ENCODE peak calls at places on chromosomes 11 and 22, in nine cellular contexts. T, E, M, Y, Z, I, F, V and U are unnamed samples.

GRCh38 chr11:115930276-115930675 is 426.1 kb upstream of the CADM1 start:
- DNase-seq in Y (no peak), E (no peak), Z (no peak), T (no peak), M (no peak), V (no peak), F (no peak), I (no peak), U (no peak)

GRCh38 chr11:68012843-68013610 is 2.9 kb downstream of the ALDH3B1 start:
- DNase-seq in Z (peak), M (no peak), E (peak), Y (no peak), F (peak), I (no peak), T (no peak), V (peak), U (peak)

GRCh38 chr11:78790784-78791183 is 216.1 kb upstream of the NARS2 start:
- DNase-seq in M (no peak), Y (no peak), F (no peak), V (no peak), T (no peak), E (no peak), Z (no peak), I (no peak), U (no peak)

GRCh38 chr11:47669856-47670255 is 27.5 kb upstream of the MTCH2 start:
- DNase-seq in Y (no peak), M (no peak), E (no peak), Z (no peak), I (no peak), F (no peak), V (no peak), T (no peak), U (no peak)

GRCh38 chr22:36365020-36365411 is 22.8 kb downstream of the MYH9 start:
- DNase-seq in I (no peak), M (peak), E (peak), F (peak), V (no peak), Y (peak), T (no peak), Z (no peak), U (peak)

GRCh38 chr11:130646881-130647280 is 198.4 kb downstream of the ADAMTS15 start:
- DNase-seq in F (no peak), E (no peak), I (no peak), V (no peak), Y (no peak), Z (no peak), M (no peak), T (no peak), U (no peak)

GRCh38 chr11:11163256-11163655 is 189.8 kb downstream of the CSNK2A3 start:
- DNase-seq in Y (no peak), Z (no peak), M (no peak), F (no peak), I (peak), T (no peak), E (peak), V (no peak), U (no peak)

GRCh38 chr11:95507794-95508193 is 276.8 kb upstream of the SESN3 start:
- DNase-seq in V (no peak), T (no peak), M (no peak), I (no peak), Z (no peak), E (no peak), Y (no peak), F (no peak), U (no peak)

GRCh38 chr11:34719303-34719848 is 98.5 kb downstream of the EHF start:
- DNase-seq in V (no peak), I (no peak), M (no peak), Z (no peak), E (no peak), Y (no peak), F (no peak), T (no peak), U (no peak)

GRCh38 chr11:108647701-108648527 is 17.0 kb upstream of the DDX10 start:
- DNase-seq in M (peak), Y (peak), F (peak), V (no peak), I (peak), Z (peak), T (peak), E (no peak), U (peak)

GRCh38 chr22:45091254-45091854 is 72.4 kb upstream of the NUP50 start:
- DNase-seq in F (no peak), I (peak), Y (no peak), V (no peak), T (peak), Z (peak), M (no peak), E (no peak), U (no peak)

GRCh38 chr11:67584881-67585873 is 1.6 kb downstream of the GSTP1 start:
- DNase-seq in E (no peak), M (no peak), Y (peak), T (no peak), I (no peak), Z (no peak), V (no peak), F (no peak), U (no peak)

GRCh38 chr22:48319321-48320047 is 1508.2 kb downstream of the BRD1 start:
- DNase-seq in M (no peak), V (no peak), F (no peak), Y (no peak), E (peak), T (peak), Z (peak), I (no peak), U (no peak)

GRCh38 chr22:33513388-33514336 is 406.6 kb downstream of the LARGE1 start:
- DNase-seq in F (no peak), Z (no peak), M (no peak), I (no peak), V (no peak), T (no peak), Y (no peak), E (no peak), U (no peak)

GRCh38 chr22:28935140-28935539 is 51.8 kb downstream of the ZNRF3 start:
- DNase-seq in I (no peak), V (no peak), Y (no peak), T (no peak), M (no peak), F (no peak), E (no peak), Z (no peak), U (no peak)

GRCh38 chr11:23859087-23859486 is 637.8 kb upstream of the LUZP2 start:
- DNase-seq in E (no peak), V (no peak), T (no peak), M (no peak), I (no peak), F (no peak), Y (no peak), Z (no peak), U (no peak)

GRCh38 chr11:75302346-75302745 is 49.1 kb downstream of the ARRB1 start:
- DNase-seq in T (no peak), F (no peak), V (no peak), M (no peak), E (peak), Z (no peak), I (no peak), Y (peak), U (no peak)

GRCh38 chr11:118088531-118088930 is 1.8 kb upstream of the SMIM35 start:
- DNase-seq in V (no peak), Z (peak), F (no peak), E (no peak), I (no peak), Y (no peak), M (no peak), T (peak), U (no peak)

GRCh38 chr11:27700351-27701261 is at the start of gene BDNF:
- DNase-seq in T (peak), F (no peak), I (peak), E (no peak), Z (peak), V (no peak), Y (no peak), M (no peak), U (no peak)

GRCh38 chr11:4704054-4704789 is at the start of gene MMP26:
- DNase-seq in M (no peak), F (no peak), Y (no peak), I (peak), Z (no peak), V (no peak), E (no peak), T (no peak), U (no peak)

GRCh38 chr11:28983780-28984179 is 875.6 kb downstream of the METTL15 start:
- DNase-seq in F (no peak), Y (no peak), V (no peak), T (no peak), M (no peak), E (no peak), Z (no peak), I (no peak), U (no peak)

GRCh38 chr11:46898396-46899095 is 19.8 kb downstream of the LRP4 start:
- DNase-seq in V (no peak), T (no peak), Z (no peak), I (peak), E (no peak), F (no peak), M (no peak), Y (no peak), U (no peak)

GRCh38 chr11:64090811-64091516 is 55.2 kb downstream of the FLRT1 start:
- DNase-seq in E (no peak), T (no peak), F (no peak), Z (no peak), M (no peak), I (peak), V (no peak), Y (peak), U (no peak)

GRCh38 chr11:47004595-47005033 is 68.1 kb downstream of the CSTPP1 start:
- DNase-seq in F (peak), I (no peak), M (no peak), T (peak), Y (peak), E (no peak), V (peak), Z (peak), U (peak)

GRCh38 chr22:50051930-50052329 is 6.2 kb downstream of the TTLL8 start:
- DNase-seq in Z (no peak), E (peak), M (no peak), T (no peak), F (no peak), I (no peak), V (no peak), Y (no peak), U (no peak)

GRCh38 chr11:530960-531825 is 4.2 kb downstream of the HRAS start:
- DNase-seq in Y (no peak), Z (no peak), T (peak), E (peak), I (peak), M (no peak), V (no peak), F (no peak), U (no peak)

GRCh38 chr11:44371706-44372105 is 61.8 kb upstream of the ALX4 start:
- DNase-seq in I (no peak), V (no peak), T (no peak), M (no peak), F (no peak), E (no peak), Y (no peak), Z (no peak), U (no peak)

GRCh38 chr11:64233913-64234839 is at the start of gene VEGFB:
- DNase-seq in Z (peak), I (peak), V (peak), M (peak), T (peak), E (peak), F (no peak), Y (peak), U (no peak)

GRCh38 chr22:20957691-20958440 is 9.2 kb upstream of the AIFM3 start:
- DNase-seq in T (peak), Y (no peak), Z (peak), M (no peak), V (no peak), F (no peak), I (peak), E (no peak), U (no peak)

GRCh38 chr11:45096636-45097035 is 49.8 kb upstream of the PRDM11 start:
- DNase-seq in F (no peak), E (no peak), Y (no peak), I (peak), V (no peak), T (no peak), Z (no peak), M (no peak), U (no peak)

GRCh38 chr11:88384678-88385015 is 47.1 kb upstream of the CTSC start:
- DNase-seq in Y (no peak), F (no peak), M (no peak), V (no peak), I (no peak), E (no peak), T (no peak), Z (no peak), U (no peak)

GRCh38 chr11:9138612-9139579 is 47.5 kb upstream of the SCUBE2 start:
- DNase-seq in T (no peak), I (no peak), V (no peak), Z (no peak), M (peak), F (peak), Y (peak), E (no peak), U (peak)

GRCh38 chr11:70229737-70230136 is 26.6 kb downstream of the FADD start:
- DNase-seq in T (no peak), I (no peak), E (no peak), F (no peak), Z (no peak), V (no peak), Y (no peak), M (no peak), U (no peak)

GRCh38 chr22:43501951-43502874 is 90.4 kb downstream of the MPPED1 start:
- DNase-seq in I (no peak), Z (no peak), V (no peak), E (no peak), T (no peak), M (no peak), F (no peak), Y (no peak), U (no peak)

GRCh38 chr11:114060402-114061052 is 1.0 kb downstream of the ZBTB16 start:
- DNase-seq in M (no peak), E (peak), T (peak), Y (no peak), F (no peak), I (peak), V (no peak), Z (peak), U (no peak)

GRCh38 chr11:103085758-103086365 is 6.1 kb downstream of the DCUN1D5 start:
- DNase-seq in M (no peak), E (no peak), V (no peak), I (no peak), Z (no peak), F (no peak), Y (no peak), T (no peak), U (no peak)

GRCh38 chr11:14577835-14578529 is 57.8 kb upstream of the PSMA1 start:
- DNase-seq in I (no peak), M (peak), Z (no peak), T (no peak), V (no peak), F (no peak), Y (no peak), E (no peak), U (no peak)
- H3K4me3 ChIP-seq in I (no peak), M (no peak), Z (no peak), T (no peak), V (no peak), F (no peak), Y (no peak), E (no peak), U (no peak)

DNA sequence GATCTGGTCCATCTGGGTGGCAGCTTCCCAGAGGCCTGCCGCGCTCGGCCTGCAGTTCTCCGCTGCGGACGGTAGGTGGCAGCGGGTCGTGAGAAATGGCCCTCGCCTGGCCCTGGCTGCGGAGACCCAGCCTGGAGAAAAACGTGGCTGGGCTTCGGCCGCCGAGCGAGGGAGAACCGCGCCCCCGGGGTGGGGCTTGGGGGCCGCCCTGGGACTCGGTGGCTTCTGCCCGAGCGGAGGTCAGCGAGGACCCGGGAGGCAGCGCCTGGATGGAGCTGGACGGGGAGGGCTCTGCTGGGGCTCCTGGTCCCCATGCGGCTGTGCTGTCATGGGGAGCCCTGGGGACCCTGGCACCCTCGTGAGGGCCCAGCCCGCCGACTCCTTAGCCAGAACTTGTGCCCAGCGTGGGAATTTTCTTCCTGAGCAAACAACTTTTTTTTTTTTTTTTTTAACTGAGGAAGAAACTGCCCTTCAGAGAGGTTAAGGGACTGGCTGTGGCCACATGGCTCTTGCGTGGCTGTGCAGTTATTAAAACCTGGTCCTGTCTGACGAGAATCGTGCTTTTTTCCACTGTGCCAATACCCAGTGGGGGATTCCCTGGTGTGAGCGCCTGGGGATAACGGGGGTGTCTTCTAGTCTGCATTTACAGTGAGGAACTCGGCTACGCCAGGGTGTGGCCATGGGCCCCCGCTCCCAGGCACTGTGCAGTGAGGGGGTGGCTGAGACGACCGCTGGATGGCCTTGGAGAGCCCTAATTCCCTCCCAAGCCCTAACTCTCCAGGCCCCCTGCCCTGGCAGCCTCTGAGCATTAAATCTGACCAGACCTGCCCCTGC is 535.6 kb downstream of the INSC start:
- DNase-seq in V (peak), Y (peak), F (peak), Z (peak), E (peak), I (peak), T (peak), M (peak), U (peak)
- H3K4me3 ChIP-seq in V (peak), Y (no peak), F (peak), Z (no peak), E (peak), I (no peak), T (peak), M (no peak), U (peak)

GRCh38 chr11:83033367-83033766 is 38.3 kb downstream of the RAB30 start:
- DNase-seq in M (no peak), E (no peak), T (no peak), Z (no peak), F (no peak), I (no peak), Y (no peak), V (no peak), U (no peak)
- H3K4me3 ChIP-seq in M (no peak), E (peak), T (no peak), Z (no peak), F (no peak), I (peak), Y (no peak), V (peak), U (peak)

GRCh38 chr11:86742436-86742805 is 57.9 kb upstream of the PRSS23 start:
- DNase-seq in T (no peak), Z (no peak), Y (no peak), F (no peak), V (no peak), M (no peak), E (no peak), I (no peak), U (no peak)
- H3K4me3 ChIP-seq in T (no peak), Z (no peak), Y (no peak), F (no peak), V (no peak), M (no peak), E (no peak), I (no peak), U (no peak)

GRCh38 chr11:62444271-62444833 is 25.5 kb downstream of the SCGB1A1 start:
- DNase-seq in I (peak), Z (peak), F (peak), Y (no peak), V (peak), M (no peak), T (peak), E (peak), U (no peak)
- H3K4me3 ChIP-seq in I (no peak), Z (no peak), F (peak), Y (no peak), V (peak), M (no peak), T (peak), E (peak), U (peak)

GRCh38 chr11:2809854-2810253 is 75.7 kb downstream of the CDKN1C start:
- DNase-seq in Z (no peak), F (no peak), E (no peak), M (no peak), Y (no peak), T (no peak), I (peak), V (no peak), U (no peak)
- H3K4me3 ChIP-seq in Z (no peak), F (no peak), E (no peak), M (no peak), Y (no peak), T (no peak), I (no peak), V (no peak), U (no peak)

GRCh38 chr22:23700706-23701105 is 9.9 kb downstream of the RGL4 start:
- DNase-seq in I (no peak), V (no peak), M (no peak), E (no peak), T (no peak), Z (no peak), F (no peak), Y (no peak), U (no peak)
- H3K4me3 ChIP-seq in I (no peak), V (no peak), M (no peak), E (no peak), T (no peak), Z (no peak), F (no peak), Y (no peak), U (no peak)

DNA sequence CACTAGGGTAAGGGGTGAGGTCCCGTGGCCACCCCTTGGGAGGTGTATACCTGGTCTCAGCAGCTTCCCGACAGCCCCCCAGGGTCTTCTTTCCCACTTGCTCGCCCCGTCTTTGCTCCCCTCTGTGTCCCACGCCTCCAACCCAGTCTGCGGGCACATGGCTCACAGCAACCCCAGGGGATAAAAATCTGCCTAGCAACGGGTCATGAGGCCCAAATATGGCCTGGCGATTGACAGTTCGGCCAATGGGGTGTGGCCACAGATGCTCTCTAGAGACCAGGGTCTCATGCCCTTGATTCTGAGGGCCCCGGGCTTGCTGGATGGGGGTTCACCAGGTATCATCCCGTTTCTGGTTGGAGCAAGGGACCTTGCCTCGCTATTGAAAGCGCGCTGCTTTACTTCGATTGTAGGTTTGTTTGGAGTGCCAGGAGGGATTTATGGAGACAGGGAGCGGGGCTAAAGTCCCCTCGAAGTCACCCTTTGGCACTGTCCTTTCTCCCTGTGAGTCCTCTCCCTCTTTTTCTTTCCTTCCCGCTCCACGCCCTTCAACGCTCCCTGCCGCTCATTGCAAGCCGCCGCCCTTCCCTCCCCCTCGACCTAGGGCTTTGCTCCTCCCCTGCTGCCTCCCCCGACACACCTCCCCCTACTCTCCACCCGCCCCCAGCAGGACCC is 41.4 kb downstream of the AHNAK start:
- DNase-seq in M (no peak), I (peak), T (peak), Z (peak), E (peak), Y (no peak), V (no peak), F (no peak), U (no peak)
- H3K4me3 ChIP-seq in M (no peak), I (no peak), T (peak), Z (no peak), E (peak), Y (no peak), V (peak), F (no peak), U (no peak)

GRCh38 chr11:17014774-17015638 is 792 bp upstream of the PLEKHA7 start:
- DNase-seq in F (no peak), Y (no peak), M (peak), E (no peak), I (peak), Z (peak), V (no peak), T (peak), U (no peak)
- H3K4me3 ChIP-seq in F (no peak), Y (no peak), M (peak), E (peak), I (peak), Z (peak), V (peak), T (peak), U (no peak)